ENCODE peak calls at places on chromosomes 3 and 15, in six cellular contexts. U is HFFc6; L is lung microvascular endothelial cell; V is CD8-positive, alpha-beta memory T cell; Y is left lung; D is left ventricle myocardium inferior. R is an unnamed sample.

GRCh38 chr3:33911525-33912322 is 113.3 kb downstream of the PDCD6IP start:
- DNase-seq in U (peak), V (no peak), Y (no peak), D (no peak), L (peak), R (no peak)

GRCh38 chr3:54085936-54086335 is 36.4 kb upstream of the CACNA2D3 start:
- DNase-seq in L (no peak), V (no peak), U (no peak), D (no peak), Y (no peak), R (no peak)

GRCh38 chr3:113405180-113405579 is 36.1 kb downstream of the CFAP44 start:
- DNase-seq in L (peak), U (peak), V (no peak), D (no peak), Y (no peak), R (no peak)

GRCh38 chr3:4343258-4343657 is 40.1 kb downstream of the SETMAR start:
- DNase-seq in D (no peak), L (no peak), V (no peak), Y (no peak), U (peak), R (no peak)

GRCh38 chr3:32226875-32227500 is 11.5 kb upstream of the CMTM8 start:
- DNase-seq in U (peak), L (peak), V (no peak), Y (no peak), D (no peak), R (no peak)

GRCh38 chr3:21055015-21055414 is 696.0 kb downstream of the ZNF385D start:
- DNase-seq in Y (no peak), L (no peak), V (no peak), U (no peak), D (no peak), R (no peak)

GRCh38 chr3:151630938-151631417 is 102.7 kb upstream of the AADACL2 start:
- DNase-seq in U (no peak), L (no peak), V (no peak), Y (no peak), D (no peak), R (no peak)

GRCh38 chr3:2516762-2517441 is 418.2 kb downstream of the CNTN4 start:
- DNase-seq in L (no peak), U (no peak), D (no peak), Y (no peak), V (no peak), R (no peak)

GRCh38 chr15:95522533-95522932 is 808.0 kb upstream of the NR2F2 start:
- DNase-seq in Y (no peak), D (no peak), U (peak), V (no peak), L (no peak), R (no peak)

GRCh38 chr3:69914395-69914794 is 85.1 kb upstream of the SAMMSON start:
- DNase-seq in L (no peak), U (no peak), V (no peak), D (no peak), Y (no peak), R (no peak)

GRCh38 chr3:52277972-52278509 is 408 bp downstream of the WDR82 start:
- DNase-seq in L (peak), Y (no peak), V (peak), U (no peak), D (no peak), R (peak)

GRCh38 chr15:40252438-40253178 is 13.7 kb downstream of the PAK6 start:
- DNase-seq in L (no peak), D (peak), V (no peak), U (no peak), Y (peak), R (no peak)

GRCh38 chr15:35880896-35881295 is 334.9 kb upstream of the DPH6 start:
- DNase-seq in L (no peak), V (no peak), U (no peak), D (no peak), Y (no peak), R (no peak)

GRCh38 chr15:74531144-74531811 is 9.7 kb upstream of the ARID3B start:
- DNase-seq in D (no peak), V (no peak), Y (no peak), L (no peak), U (peak), R (no peak)

GRCh38 chr3:172228041-172228440 is 188.7 kb downstream of the FNDC3B start:
- DNase-seq in Y (no peak), L (no peak), D (no peak), V (no peak), U (no peak), R (no peak)

GRCh38 chr15:47624503-47624902 is 92.8 kb upstream of the SEMA6D start:
- DNase-seq in Y (no peak), V (no peak), L (no peak), D (no peak), U (no peak), R (no peak)

GRCh38 chr3:32147935-32148334 is 41.5 kb downstream of the GPD1L start:
- DNase-seq in L (no peak), U (no peak), D (no peak), V (no peak), Y (no peak), R (no peak)

GRCh38 chr3:42535981-42536784 is 33.7 kb downstream of the VIPR1 start:
- DNase-seq in U (peak), Y (peak), L (peak), D (no peak), V (peak), R (peak)

R was measured in CD4-positive, alpha-beta T cell.